ENCODE peak calls at places on chromosome 5, in four cellular contexts. C, Y, M and L are unnamed samples.

GRCh38 chr5:135477594-135477993 is 25.4 kb upstream of the TIFAB start:
- DNase-seq in C (no peak), Y (no peak), M (no peak), L (no peak)

GRCh38 chr5:33470544-33470943 is 29.8 kb downstream of the TARS1 start:
- DNase-seq in C (peak), Y (no peak), M (peak), L (no peak)

GRCh38 chr5:40932766-40933165 is 23.5 kb downstream of the C7 start:
- DNase-seq in C (no peak), Y (no peak), M (no peak), L (no peak)

GRCh38 chr5:98602534-98603112 is 170.8 kb upstream of the RGMB start:
- DNase-seq in C (no peak), Y (no peak), M (no peak), L (no peak)

GRCh38 chr5:67985686-67986387 is 229.7 kb upstream of the PIK3R1 start:
- DNase-seq in C (no peak), Y (no peak), M (no peak), L (no peak)

GRCh38 chr5:137304227-137304874 is 194.8 kb downstream of the SPOCK1 start:
- DNase-seq in C (no peak), Y (peak), M (no peak), L (peak)

GRCh38 chr5:134100283-134101011 is 14.0 kb upstream of the TCF7 start:
- DNase-seq in C (no peak), Y (no peak), M (no peak), L (no peak)

GRCh38 chr5:174612686-174613085 is 111.7 kb upstream of the MSX2 start:
- DNase-seq in C (no peak), Y (no peak), M (no peak), L (no peak)

GRCh38 chr5:90983748-90984147 is 399.4 kb downstream of the ARRDC3 start:
- DNase-seq in C (no peak), Y (no peak), M (no peak), L (no peak)

GRCh38 chr5:164553851-164554250 is 1048.4 kb downstream of the MAT2B start:
- DNase-seq in C (no peak), Y (no peak), M (no peak), L (no peak)

GRCh38 chr5:102715405-102715804 is 39.7 kb upstream of the PAM start:
- DNase-seq in C (no peak), Y (no peak), M (peak), L (no peak)

GRCh38 chr5:147396070-147396469 is 113.8 kb downstream of the DPYSL3 start:
- DNase-seq in C (no peak), Y (no peak), M (no peak), L (peak)

GRCh38 chr5:147898875-147899401 is 7.4 kb downstream of the C5orf46 start:
- DNase-seq in C (no peak), Y (no peak), M (no peak), L (no peak)

GRCh38 chr5:56607551-56607950 is 207.8 kb upstream of the MAP3K1 start:
- DNase-seq in C (no peak), Y (no peak), M (no peak), L (no peak)

GRCh38 chr5:5572010-5572982 is 149.8 kb downstream of the ICE1 start:
- DNase-seq in C (no peak), Y (peak), M (no peak), L (peak)

GRCh38 chr5:125401724-125402622 is 655.5 kb upstream of the ZNF608 start:
- DNase-seq in C (no peak), Y (no peak), M (no peak), L (no peak)

GRCh38 chr5:160262151-160262550 is 32.8 kb downstream of the FABP6 start:
- DNase-seq in C (no peak), Y (no peak), M (no peak), L (no peak)

GRCh38 chr5:133754575-133755169 is 142.3 kb upstream of the FSTL4 start:
- DNase-seq in C (peak), Y (no peak), M (no peak), L (no peak)

GRCh38 chr5:17443333-17444125 is 54.5 kb upstream of the TAF11L2 start:
- DNase-seq in C (no peak), Y (no peak), M (no peak), L (no peak)

GRCh38 chr5:139474815-139475791 is 4.3 kb downstream of the SMIM33 start:
- DNase-seq in C (peak), Y (no peak), M (no peak), L (no peak)

GRCh38 chr5:176659860-176660461 is 12.7 kb downstream of the TSPAN17 start:
- DNase-seq in C (no peak), Y (no peak), M (no peak), L (no peak)

GRCh38 chr5:135239461-135240282 is 159.4 kb downstream of the MACROH2A1 start:
- DNase-seq in C (no peak), Y (no peak), M (no peak), L (no peak)

GRCh38 chr5:66186108-66186507 is 42.0 kb downstream of the SREK1 start:
- DNase-seq in C (no peak), Y (no peak), M (no peak), L (no peak)

GRCh38 chr5:16437974-16438373 is 27.6 kb downstream of the ZNF622 start:
- DNase-seq in C (no peak), Y (no peak), M (no peak), L (no peak)

GRCh38 chr5:41087461-41087860 is 16.3 kb upstream of the MROH2B start:
- DNase-seq in C (no peak), Y (no peak), M (no peak), L (no peak)

GRCh38 chr5:31963358-31963757 is 210.8 kb downstream of the GOLPH3 start:
- DNase-seq in C (no peak), Y (peak), M (no peak), L (peak)

GRCh38 chr5:146124580-146124979 is 19.2 kb upstream of the PLAC8L1 start:
- DNase-seq in C (no peak), Y (no peak), M (no peak), L (no peak)

GRCh38 chr5:120361941-120362340 is 102.2 kb upstream of the PRR16 start:
- DNase-seq in C (no peak), Y (no peak), M (no peak), L (no peak)